ENCODE peak calls at places on chromosomes 7 and 10, in eight cellular contexts. H is uterus, K is suprapubic skin, D is A549, I is ovary, W is Peyer's patch, P is tibial nerve, M is transverse colon. Q is an unnamed sample. For H3K4me1, the result is how much of the 10 kb centered on the place peaks cover.

GRCh38 chr7:141992688-141993087 is 3.0 kb upstream of the MGAM start:
- DNase-seq in M (no peak), H (no peak), W (no peak), D (no peak), K (no peak), I (no peak), P (no peak), Q (no peak)

GRCh38 chr7:153829523-153829922 is 222.7 kb upstream of the DPP6 start:
- DNase-seq in W (no peak), P (no peak), M (no peak), D (no peak), H (no peak), K (no peak), I (no peak), Q (no peak)

GRCh38 chr7:151689196-151689971 is 169.7 kb upstream of the RHEB start:
- DNase-seq in D (no peak), M (no peak), P (no peak), K (no peak), I (no peak), W (no peak), H (no peak), Q (no peak)

GRCh38 chr10:58823983-58824382 is 311.3 kb downstream of the BICC1 start:
- DNase-seq in I (no peak), W (no peak), P (no peak), K (no peak), D (no peak), H (no peak), M (no peak), Q (no peak)

GRCh38 chr10:129417882-129418281 is 49.2 kb upstream of the MGMT start:
- DNase-seq in D (no peak), H (no peak), P (no peak), I (no peak), K (no peak), W (no peak), M (no peak), Q (no peak)

GRCh38 chr7:104980969-104981670 is 32.9 kb upstream of the KMT2E start:
- DNase-seq in K (no peak), M (no peak), P (no peak), W (no peak), I (no peak), H (no peak), D (peak), Q (peak)

GRCh38 chr10:70664702-70665195 is 7.6 kb upstream of the ADAMTS14 start:
- DNase-seq in W (no peak), P (peak), M (no peak), K (peak), D (no peak), I (no peak), H (no peak), Q (no peak)

GRCh38 chr10:27506280-27506679 is 2.2 kb downstream of the RAB18 start:
- DNase-seq in K (no peak), D (no peak), M (no peak), P (no peak), H (no peak), W (no peak), I (no peak), Q (no peak)

GRCh38 chr7:115911466-115911865 is 119.1 kb downstream of the TFEC start:
- DNase-seq in I (no peak), D (no peak), P (no peak), M (no peak), K (no peak), H (no peak), W (no peak), Q (no peak)

GRCh38 chr10:117801691-117802090 is 245.1 kb downstream of the RAB11FIP2 start:
- DNase-seq in K (no peak), D (no peak), H (no peak), P (no peak), W (no peak), I (no peak), M (no peak), Q (no peak)

GRCh38 chr10:52759154-52759553 is 13.4 kb downstream of the MBL2 start:
- DNase-seq in I (no peak), W (no peak), M (no peak), D (no peak), K (no peak), H (no peak), P (no peak), Q (no peak)

GRCh38 chr10:21499580-21499909 is 25.9 kb downstream of the SKIDA1 start:
- DNase-seq in H (no peak), M (no peak), I (no peak), K (no peak), W (no peak), P (no peak), D (no peak), Q (no peak)

GRCh38 chr7:44307301-44307900 is 18.0 kb downstream of the CAMK2B start:
- DNase-seq in H (no peak), W (peak), I (no peak), P (no peak), D (peak), M (no peak), K (peak), Q (peak)

DNA sequence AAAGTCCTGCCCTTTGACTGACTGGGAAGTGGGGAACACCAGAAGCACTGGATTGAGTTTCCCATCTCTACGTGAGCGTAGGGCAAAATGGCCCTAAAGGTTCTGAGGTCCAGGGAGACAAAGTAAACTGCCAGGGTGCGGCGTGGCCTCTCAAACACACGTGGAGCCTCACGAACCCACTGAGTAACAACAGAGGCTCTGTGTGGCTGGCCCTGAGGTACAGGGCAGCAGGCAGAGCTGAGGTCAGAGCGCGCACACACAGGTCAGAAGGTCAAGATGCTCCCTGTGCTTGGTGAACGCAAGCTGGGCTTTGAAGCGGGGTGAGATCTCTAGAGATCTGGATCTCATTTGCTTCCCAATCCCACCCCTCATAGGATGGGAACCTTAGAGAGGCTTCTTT is 99.0 kb upstream of the ZMIZ1 start:
- DNase-seq in D (no peak), I (no peak), P (no peak), K (no peak), W (no peak), H (no peak), M (no peak), Q (no peak)
- H3K4me1 ChIP-seq in D (under half), I (under half), P (under half), K (under half), W (under half), H (under half), M (under half), Q (under half)

DNA sequence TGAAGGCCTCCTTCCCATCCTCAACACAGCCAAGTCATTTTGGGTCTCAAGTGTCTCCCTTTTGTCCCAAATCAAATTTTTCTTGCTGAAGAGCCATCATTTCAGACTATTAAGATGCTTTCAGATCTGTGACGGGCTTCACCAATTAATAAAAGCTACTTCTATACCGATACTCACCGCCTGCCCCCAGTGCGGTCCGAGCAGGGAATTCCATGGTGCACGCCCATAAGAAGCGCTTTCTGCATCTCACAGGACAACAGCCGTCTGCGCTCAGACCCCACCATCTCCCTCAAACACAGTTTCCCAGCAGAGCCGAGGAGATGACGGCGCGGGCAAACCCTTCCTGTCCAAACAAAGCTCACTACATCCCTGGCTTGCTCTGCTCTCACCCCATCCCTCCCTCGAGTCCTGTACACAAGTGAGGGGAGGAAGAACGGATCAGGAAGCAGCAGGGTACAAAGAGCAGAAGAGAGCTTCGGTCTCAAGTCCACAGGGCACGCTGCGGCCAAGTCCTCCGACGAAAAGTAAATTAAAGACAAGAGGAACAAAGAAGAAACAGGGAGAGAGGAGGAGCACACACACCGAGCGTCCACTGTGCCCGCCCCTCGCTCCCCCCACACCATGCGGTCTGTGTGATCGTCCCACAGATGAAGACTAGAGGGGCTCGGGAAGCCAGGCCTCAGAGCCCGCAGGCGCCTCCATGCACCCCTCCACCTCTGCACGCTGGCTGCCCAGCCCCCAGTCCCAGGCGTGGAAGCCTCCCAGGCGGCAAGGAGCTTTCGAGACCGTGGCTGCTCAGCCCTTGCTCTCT is 122.0 kb downstream of the MAD1L1 start:
- DNase-seq in H (no peak), I (no peak), W (peak), M (no peak), P (no peak), K (no peak), D (no peak), Q (no peak)
- TF ChIP-seq POLR2A in H (no peak), I (no peak), W (no peak), M (no peak), P (no peak), K (no peak), D (no peak), Q (no peak)

GRCh38 chr7:92723205-92723604 is 113.2 kb downstream of the CDK6 start:
- DNase-seq in P (no peak), I (no peak), K (no peak), H (no peak), D (no peak), W (no peak), M (no peak), Q (no peak)

GRCh38 chr7:92720604-92721350 is 115.6 kb downstream of the CDK6 start:
- DNase-seq in M (no peak), P (no peak), D (no peak), K (no peak), H (no peak), W (no peak), I (no peak), Q (no peak)

GRCh38 chr7:92723978-92724377 is 112.4 kb downstream of the CDK6 start:
- DNase-seq in M (no peak), H (peak), W (no peak), K (no peak), P (peak), I (no peak), D (no peak), Q (no peak)

GRCh38 chr7:92725161-92725925 is 111.0 kb downstream of the CDK6 start:
- DNase-seq in W (no peak), D (no peak), I (no peak), K (no peak), P (no peak), M (no peak), H (no peak), Q (no peak)

DNA sequence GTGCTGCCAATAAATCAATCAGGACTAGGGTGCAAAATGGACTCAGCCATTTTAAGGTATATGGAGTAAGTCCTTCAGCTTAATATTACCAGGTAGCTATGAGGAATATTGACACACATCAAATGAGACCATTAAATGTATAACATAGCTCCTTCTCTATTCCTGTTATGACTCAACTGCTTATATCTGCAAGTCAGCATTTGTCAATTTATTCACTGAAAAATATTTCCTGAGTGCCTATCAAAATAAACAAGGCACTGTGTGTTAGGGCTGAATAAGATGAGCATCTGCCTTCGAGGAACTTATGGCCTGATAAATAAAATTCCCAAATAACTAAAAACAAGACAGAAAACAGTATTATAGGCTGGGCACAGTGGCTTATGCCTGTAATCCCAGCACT is 113.8 kb downstream of the CDK6 start:
- DNase-seq in M (no peak), D (no peak), H (no peak), W (no peak), K (no peak), P (no peak), I (no peak), Q (no peak)
- H3K4me1 ChIP-seq in M (under half), D (under half), H (under half), W (under half), K (under half), P (under half), I (under half), Q (under half)

DNA sequence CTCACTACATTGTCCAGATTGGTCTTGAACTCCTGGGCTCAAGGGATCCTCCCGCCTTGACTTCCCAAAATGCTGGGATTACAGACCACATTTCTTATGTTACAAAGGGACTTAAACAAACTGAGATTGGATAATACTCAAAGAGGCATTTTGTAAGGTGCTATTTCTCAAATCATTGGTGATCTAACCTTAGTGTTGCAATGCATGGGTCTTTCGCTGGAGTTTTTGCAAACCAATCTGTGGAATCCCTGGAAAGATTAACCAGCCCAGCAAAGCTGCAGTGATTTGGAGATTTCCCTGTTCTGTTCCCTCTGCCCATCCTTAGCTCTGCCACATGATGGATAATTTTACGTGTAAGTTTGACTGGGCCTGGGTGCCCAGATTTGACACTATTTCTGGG is 20.4 kb upstream of the ECHDC3 start:
- DNase-seq in P (no peak), M (no peak), W (no peak), K (no peak), H (no peak), I (no peak), D (no peak), Q (no peak)
- TF ChIP-seq POLR2A in P (no peak), M (no peak), W (no peak), K (no peak), H (no peak), I (no peak), D (no peak), Q (no peak)

GRCh38 chr7:610531-611280 is 91.1 kb upstream of the PDGFA start:
- DNase-seq in H (peak), M (no peak), I (peak), D (no peak), P (no peak), K (no peak), W (no peak), Q (no peak)

GRCh38 chr7:608361-608760 is 88.7 kb upstream of the PDGFA start:
- DNase-seq in H (no peak), I (no peak), D (no peak), P (no peak), W (no peak), M (no peak), K (no peak), Q (no peak)

GRCh38 chr7:607938-608337 is 88.3 kb upstream of the PDGFA start:
- DNase-seq in P (no peak), K (no peak), I (no peak), D (no peak), W (no peak), M (no peak), H (no peak), Q (no peak)

GRCh38 chr7:610141-610530 is 90.5 kb upstream of the PDGFA start:
- DNase-seq in M (no peak), P (no peak), W (no peak), I (no peak), K (no peak), D (no peak), H (no peak), Q (no peak)

DNA sequence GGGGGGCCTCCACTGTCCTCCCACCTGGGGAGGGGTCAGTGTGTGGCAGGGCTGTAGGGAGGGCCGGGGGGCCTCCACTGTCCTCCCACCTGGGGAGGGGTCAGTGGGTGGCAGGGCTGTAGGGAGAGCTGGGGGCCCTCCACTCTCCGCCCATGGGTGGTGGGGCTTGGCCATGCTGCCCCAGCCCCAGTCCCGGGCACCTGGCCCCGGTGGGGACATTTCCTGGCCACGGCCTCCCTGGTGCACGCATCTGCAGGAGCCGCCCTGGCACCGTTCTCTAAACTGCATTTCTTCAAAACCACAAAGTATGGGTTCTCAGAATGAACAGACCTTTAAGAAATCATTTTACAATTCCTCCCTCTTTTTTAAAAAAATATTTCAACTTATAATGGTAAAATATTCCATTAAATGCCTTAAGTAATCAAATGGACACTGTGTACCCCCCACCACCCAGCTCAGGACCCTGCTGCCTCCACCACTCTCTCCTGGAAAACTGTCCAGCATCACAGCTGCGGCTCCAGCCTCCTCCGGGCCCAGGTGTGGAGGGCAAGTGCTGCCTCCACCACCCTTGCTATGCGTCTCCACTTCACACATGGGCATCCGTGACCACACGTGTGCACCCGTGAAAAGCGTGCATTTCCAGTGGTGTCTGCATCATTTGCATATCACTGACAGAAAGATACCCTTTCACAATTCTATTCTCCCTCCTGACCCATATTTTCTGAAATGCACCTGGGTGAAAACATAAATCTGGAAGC is 89.5 kb upstream of the PDGFA start:
- DNase-seq in H (no peak), I (no peak), P (no peak), D (no peak), K (no peak), M (no peak), W (no peak), Q (no peak)
- H3K4me1 ChIP-seq in H (under half), I (under half), P (under half), D (under half), K (under half), M (under half), W (under half), Q (under half)

DNA sequence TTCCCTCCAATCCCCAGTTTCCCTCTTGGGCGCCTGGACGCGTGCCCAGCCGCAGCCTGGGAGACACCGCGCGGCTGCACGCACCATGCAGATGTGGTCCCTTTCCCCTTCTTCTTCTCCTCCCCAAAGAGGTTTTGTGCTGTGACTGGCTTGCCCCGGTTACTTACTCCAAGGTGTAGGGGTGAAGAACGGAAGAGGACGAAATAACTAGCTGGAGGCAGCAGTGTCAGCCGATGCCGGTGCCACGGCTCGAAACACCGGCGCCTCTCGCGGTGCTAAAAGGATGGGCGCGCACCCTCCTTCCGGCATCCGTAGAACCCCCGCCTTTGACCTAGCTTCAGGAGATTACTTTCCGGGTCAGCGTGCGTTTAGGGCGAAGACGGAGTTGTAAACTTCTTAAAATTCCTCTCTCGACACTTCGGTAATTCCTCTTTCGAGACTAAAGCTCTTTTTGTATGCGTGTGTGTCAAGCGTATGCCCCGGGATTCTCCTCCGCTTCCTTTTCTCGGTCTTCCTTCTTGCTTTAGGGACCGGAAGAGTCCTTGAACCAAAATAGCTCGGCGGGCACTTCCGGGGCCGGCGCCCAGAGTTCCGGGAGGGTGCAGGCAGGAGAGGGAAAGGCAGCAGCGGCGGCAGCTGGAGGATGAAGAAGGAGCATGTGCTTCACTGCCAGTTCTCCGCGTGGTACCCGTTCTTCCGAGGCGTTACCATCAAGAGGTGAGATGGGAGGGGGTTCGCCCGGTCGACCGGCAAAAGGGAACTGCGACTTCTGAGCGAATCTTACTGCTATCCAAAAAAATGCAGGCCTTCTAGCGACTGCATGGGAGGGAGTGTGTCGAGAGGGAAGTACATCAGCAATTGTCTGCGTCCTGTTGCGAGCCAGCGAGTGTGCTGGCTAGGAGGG is at the start of the genes CDC123 and NUDT5:
- DNase-seq in H (peak), M (peak), P (peak), D (peak), K (peak), I (peak), W (peak), Q (peak)
- TF ChIP-seq POLR2A in H (no peak), M (peak), P (peak), D (peak), K (peak), I (no peak), W (no peak), Q (peak)

DNA sequence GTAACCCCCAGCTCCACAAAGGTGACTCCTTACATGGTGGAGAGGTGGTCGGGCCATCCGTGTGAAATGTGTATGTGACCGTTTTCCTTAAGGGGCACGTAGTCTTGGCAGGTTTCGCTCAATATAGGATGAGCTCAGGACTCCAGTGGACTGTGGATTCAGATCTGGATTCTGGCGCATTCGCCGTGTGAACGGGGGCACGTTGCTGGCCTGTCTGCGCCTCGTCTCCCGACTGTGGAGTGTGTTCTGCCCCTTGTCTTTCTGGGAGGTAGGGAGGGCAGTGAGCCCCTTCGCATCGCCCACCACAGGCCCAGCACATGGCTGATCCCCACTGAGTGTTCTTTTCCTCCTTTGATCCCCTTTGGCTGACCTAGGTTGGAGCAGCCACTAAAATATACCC is 165.1 kb downstream of the EGFR start:
- DNase-seq in H (no peak), I (no peak), P (no peak), W (no peak), M (no peak), K (no peak), D (no peak), Q (no peak)
- H3K4me1 ChIP-seq in H (under half), I (under half), P (under half), W (under half), M (under half), K (under half), D (half or more), Q (under half)

GRCh38 chr7:106515321-106515720 is 145.6 kb downstream of the CCDC71L start:
- DNase-seq in D (no peak), W (no peak), P (no peak), H (no peak), M (no peak), K (no peak), I (no peak), Q (no peak)

GRCh38 chr7:106514887-106515286 is 146.1 kb downstream of the CCDC71L start:
- DNase-seq in P (peak), D (no peak), I (no peak), W (no peak), K (no peak), M (no peak), H (no peak), Q (no peak)

GRCh38 chr7:106517508-106517907 is 143.4 kb downstream of the CCDC71L start:
- DNase-seq in I (no peak), K (no peak), D (no peak), W (no peak), H (no peak), P (no peak), M (no peak), Q (no peak)

GRCh38 chr7:106512217-106512616 is 148.7 kb downstream of the CCDC71L start:
- DNase-seq in W (no peak), H (no peak), K (no peak), M (no peak), D (no peak), P (no peak), I (no peak), Q (no peak)
- TF ChIP-seq POLR2A in W (no peak), H (no peak), K (no peak), M (no peak), D (no peak), P (no peak), I (no peak), Q (no peak)